ENCODE peak calls at places on chromosomes 4 and X, in six cellular contexts. K is suprapubic skin, F is AG04450, Z is tibial nerve, C is dorsolateral prefrontal cortex, L is progenitor cell of endocrine pancreas. Y is an unnamed sample.

GRCh38 chr4:13543648-13544555 is at the start of gene NKX3-2:
- DNase-seq in K (no peak), F (no peak), Z (no peak), C (no peak), L (no peak), Y (no peak)

GRCh38 chr4:76697129-76697803 is 200.7 kb downstream of the SOWAHB start:
- DNase-seq in K (no peak), F (no peak), Z (no peak), C (no peak), L (no peak), Y (no peak)

GRCh38 chr4:88823058-88823919 is 125.7 kb upstream of the NAP1L5 start:
- DNase-seq in K (peak; percentile 87), F (peak; percentile 90), Z (peak; percentile 73), C (peak; percentile 86), L (peak; percentile 58), Y (no peak)

GRCh38 chr4:33914386-33914785 is 2329.9 kb downstream of the ARAP2 start:
- DNase-seq in K (no peak), F (no peak), Z (no peak), C (no peak), L (no peak), Y (no peak)

GRCh38 chr4:152265149-152265621 is 270.7 kb downstream of the FBXW7 start:
- DNase-seq in K (no peak), F (peak; percentile 84), Z (no peak), C (no peak), L (no peak), Y (no peak)

GRCh38 chr4:74654230-74654681 is 140.1 kb downstream of the BTC start:
- DNase-seq in K (no peak), F (no peak), Z (no peak), C (no peak), L (no peak), Y (no peak)

GRCh38 chr4:81164126-81164525 is 50.9 kb downstream of the PRKG2 start:
- DNase-seq in K (no peak), F (no peak), Z (no peak), C (no peak), L (no peak), Y (no peak)

GRCh38 chr4:148893095-148893494 is 450.9 kb upstream of the NR3C2 start:
- DNase-seq in K (no peak), F (no peak), Z (no peak), C (no peak), L (no peak), Y (no peak)

GRCh38 chrX:47502591-47503222 is 19.7 kb upstream of the ZNF41 start:
- DNase-seq in K (no peak), F (no peak), Z (no peak), C (no peak), L (no peak), Y (no peak)

GRCh38 chr4:27242217-27242616 is 381.6 kb downstream of the STIM2 start:
- DNase-seq in K (no peak), F (no peak), Z (no peak), C (no peak), L (no peak), Y (no peak)

GRCh38 chrX:928606-929005 is 283.8 kb downstream of the CRLF2 start:
- DNase-seq in K (peak; percentile 10), F (no peak), Z (no peak), C (no peak), L (no peak), Y (no peak)

GRCh38 chr4:87651941-87652340 is 1.9 kb downstream of the DMP1 start:
- DNase-seq in K (no peak), F (no peak), Z (no peak), C (no peak), L (no peak), Y (no peak)

GRCh38 chrX:140701480-140701879 is 8.1 kb upstream of the LINC00632 start:
- DNase-seq in K (no peak), F (no peak), Z (no peak), C (no peak), L (no peak), Y (no peak)

GRCh38 chrX:49892552-49892951 is 13.3 kb downstream of the USP27X start:
- DNase-seq in K (no peak), F (no peak), Z (no peak), C (no peak), L (no peak), Y (no peak)

GRCh38 chrX:122914256-122914655 is 269.8 kb upstream of the GRIA3 start:
- DNase-seq in K (no peak), F (no peak), Z (no peak), C (no peak), L (no peak), Y (no peak)

GRCh38 chr4:56253631-56254241 is 133.6 kb downstream of the AASDH start:
- DNase-seq in K (no peak), F (no peak), Z (no peak), C (no peak), L (no peak), Y (no peak)

GRCh38 chr4:184481544-184481943 is 7.2 kb upstream of the IRF2 start:
- DNase-seq in K (no peak), F (no peak), Z (no peak), C (no peak), L (no peak), Y (no peak)

GRCh38 chr4:83618431-83618830 is 82.5 kb downstream of the GPAT3 start:
- DNase-seq in K (no peak), F (peak; percentile 66), Z (no peak), C (no peak), L (no peak), Y (no peak)

GRCh38 chr4:37903901-37904300 is 13.0 kb downstream of the TBC1D1 start:
- DNase-seq in K (no peak), F (no peak), Z (no peak), C (no peak), L (no peak), Y (no peak)

GRCh38 chr4:83757121-83757621 is 221.3 kb downstream of the GPAT3 start:
- DNase-seq in K (no peak), F (no peak), Z (no peak), C (no peak), L (no peak), Y (no peak)

GRCh38 chr4:17111959-17112659 is 213.7 kb upstream of the LDB2 start:
- DNase-seq in K (no peak), F (no peak), Z (no peak), C (no peak), L (no peak), Y (no peak)

GRCh38 chrX:130165181-130165702 is 399 bp downstream of the AIFM1 start:
- DNase-seq in K (no peak), F (no peak), Z (peak; percentile 13), C (no peak), L (no peak), Y (no peak)

GRCh38 chrX:15946783-15947550 is 92.4 kb upstream of the AP1S2 start:
- DNase-seq in K (no peak), F (peak; percentile 44), Z (no peak), C (no peak), L (no peak), Y (no peak)

GRCh38 chrX:129642641-129643040 is 12.1 kb downstream of the APLN start:
- DNase-seq in K (no peak), F (no peak), Z (no peak), C (no peak), L (no peak), Y (no peak)

GRCh38 chr4:14856076-14856926 is 146.0 kb upstream of the CPEB2 start:
- DNase-seq in K (peak; percentile 80), F (peak; percentile 88), Z (peak; percentile 17), C (no peak), L (no peak), Y (no peak)

GRCh38 chr4:24611575-24611974 is 27.2 kb upstream of the DHX15 start:
- DNase-seq in K (no peak), F (no peak), Z (no peak), C (no peak), L (no peak), Y (no peak)

GRCh38 chr4:173485164-173485563 is 44.9 kb downstream of the HAND2 start:
- DNase-seq in K (no peak), F (no peak), Z (no peak), C (no peak), L (no peak), Y (no peak)

GRCh38 chrX:124232523-124233201 is 99.8 kb upstream of the TEX13D start:
- DNase-seq in K (no peak), F (no peak), Z (no peak), C (no peak), L (no peak), Y (no peak)

GRCh38 chrX:40316502-40316901 is 218.7 kb upstream of the BCOR start:
- DNase-seq in K (no peak), F (no peak), Z (no peak), C (no peak), L (no peak), Y (no peak)

GRCh38 chrX:40310016-40310415 is 212.3 kb upstream of the BCOR start:
- DNase-seq in K (no peak), F (no peak), Z (no peak), C (no peak), L (no peak), Y (no peak)

GRCh38 chrX:40313269-40313668 is 215.5 kb upstream of the BCOR start:
- DNase-seq in K (no peak), F (no peak), Z (no peak), C (no peak), L (no peak), Y (no peak)

GRCh38 chrX:40318076-40318475 is 220.3 kb upstream of the BCOR start:
- DNase-seq in K (no peak), F (no peak), Z (no peak), C (no peak), L (no peak), Y (no peak)

GRCh38 chrX:40314070-40314469 is 216.3 kb upstream of the BCOR start:
- DNase-seq in K (no peak), F (no peak), Z (no peak), C (no peak), L (no peak), Y (no peak)
- TF ChIP-seq CTCF in K (no peak), F (no peak), Z (no peak), C (peak; percentile 49), L (no peak), Y (no peak)

GRCh38 chrX:66601522-66601921 is 37.4 kb downstream of the EDA2R start:
- DNase-seq in K (no peak), F (no peak), Z (no peak), C (no peak), L (no peak), Y (no peak)

GRCh38 chrX:66602381-66602938 is 36.4 kb downstream of the EDA2R start:
- DNase-seq in K (no peak), F (no peak), Z (no peak), C (no peak), L (no peak), Y (no peak)
- TF ChIP-seq CTCF in K (no peak), F (no peak), Z (no peak), C (no peak), L (no peak), Y (no peak)

GRCh38 chr4:54840992-54841768 is 183.4 kb downstream of the KIT start:
- DNase-seq in K (no peak), F (no peak), Z (no peak), C (no peak), L (no peak), Y (no peak)
- TF ChIP-seq CTCF in K (no peak), F (no peak), Z (no peak), C (no peak), L (no peak), Y (no peak)

DNA sequence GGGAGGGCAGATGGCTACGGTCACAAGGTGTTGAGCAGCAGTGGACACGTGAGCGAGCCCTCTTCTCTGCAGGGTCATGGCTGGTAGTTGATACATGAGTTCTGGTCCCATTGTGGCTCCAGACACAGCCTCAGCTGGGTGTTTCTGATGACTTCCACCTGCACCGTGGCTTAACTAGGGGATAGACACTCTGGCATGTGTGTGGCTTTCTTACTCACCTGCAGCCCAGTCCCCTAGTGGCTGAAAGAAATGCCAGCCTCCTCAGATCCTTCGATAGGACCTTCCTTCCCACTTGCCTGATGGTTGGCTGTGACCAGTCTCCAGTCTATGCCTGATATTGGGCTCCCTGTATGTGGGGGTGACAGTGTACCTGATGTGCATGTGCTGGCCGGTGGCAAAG is 5.0 kb downstream of the GPR78 start:
- DNase-seq in K (peak; percentile 49), F (no peak), Z (no peak), C (no peak), L (no peak), Y (no peak)
- TF ChIP-seq CTCF in K (no peak), F (peak; percentile 10), Z (no peak), C (no peak), L (peak; percentile 58), Y (no peak)

Y was measured in D721Med.